ENCODE peak calls at places on chromosomes 4 and X, in five cellular contexts. M is astrocyte of the spinal cord, P is colonic mucosa, X is occipital lobe, C is mesothelial cell of epicardium. Y is an unnamed sample.

GRCh38 chr4:38050560-38051350 is 90.6 kb downstream of the PTTG2 start:
- DNase-seq in M (no peak), P (no peak), X (no peak), C (no peak), Y (peak)

GRCh38 chr4:107689912-107690587 is 30.0 kb downstream of the PAPSS1 start:
- DNase-seq in M (peak), P (no peak), X (no peak), C (no peak), Y (peak)

GRCh38 chrX:68196939-68197791 is 236.1 kb downstream of the OPHN1 start:
- DNase-seq in M (peak), P (peak), X (peak), C (no peak), Y (peak)

GRCh38 chrX:120556251-120556650 is 4.5 kb downstream of the CUL4B start:
- DNase-seq in M (no peak), P (no peak), X (no peak), C (no peak), Y (no peak)

GRCh38 chrX:140040397-140040796 is 75.1 kb upstream of the CXorf66 start:
- DNase-seq in M (peak), P (no peak), X (no peak), C (no peak), Y (peak)

GRCh38 chr4:13918110-13918509 is 290.6 kb upstream of the BOD1L1 start:
- DNase-seq in M (peak), P (peak), X (no peak), C (no peak), Y (peak)

GRCh38 chr4:89906787-89907521 is 12.3 kb downstream of the MMRN1 start:
- DNase-seq in M (no peak), P (no peak), X (no peak), C (no peak), Y (no peak)

GRCh38 chr4:152961752-152962117 is 25.6 kb downstream of the FHDC1 start:
- DNase-seq in M (no peak), P (no peak), X (no peak), C (no peak), Y (peak)

GRCh38 chrX:13495232-13495631 is 74.2 kb upstream of the EGFL6 start:
- DNase-seq in M (no peak), P (no peak), X (no peak), C (no peak), Y (no peak)

Y was measured in fibroblast of lung.